ENCODE peak calls at places on chromosomes 1 and 21, in nine cellular contexts. N is Right ventricle myocardium superior; F is GM04503; Q is endothelial cell; M is heart right ventricle; O is type B pancreatic cell; U is GM19239; Z is stimulated activated CD4-positive, alpha-beta T cell treated with anti-CD3 and anti-CD28 coated beads, Interleukin-2, amount 100 ng/mL, for 48 hours; C is EL. W is an unnamed sample.

GRCh38 chr21:36166705-36167104 is 10.1 kb downstream of the DOP1B start:
- DNase-seq in N (no peak), F (no peak), Q (no peak), M (no peak), O (no peak), U (no peak), Z (no peak), C (no peak), W (no peak)

GRCh38 chr21:38351176-38351959 is 94.6 kb downstream of the KCNJ15 start:
- DNase-seq in N (peak; percentile 47), F (no peak), Q (no peak), M (no peak), O (no peak), U (no peak), Z (no peak), C (no peak), W (no peak)

GRCh38 chr1:224542783-224543440 is 73.2 kb upstream of the CNIH3 start:
- DNase-seq in N (no peak), F (peak; percentile 97), Q (no peak), M (no peak), O (no peak), U (no peak), Z (peak; percentile 13), C (peak; percentile 99), W (peak; percentile 89)

GRCh38 chr1:40073062-40073461 is 24.0 kb downstream of the PPT1 start:
- DNase-seq in N (no peak), F (no peak), Q (no peak), M (no peak), O (no peak), U (no peak), Z (no peak), C (no peak), W (no peak)

GRCh38 chr1:234998174-234998741 is 130.4 kb downstream of the TOMM20 start:
- DNase-seq in N (peak; percentile 80), F (no peak), Q (no peak), M (peak; percentile 72), O (no peak), U (no peak), Z (no peak), C (no peak), W (peak; percentile 58)

GRCh38 chr1:8396083-8396911 is 78.4 kb downstream of the SLC45A1 start:
- DNase-seq in N (no peak), F (peak; percentile 58), Q (no peak), M (no peak), O (no peak), U (no peak), Z (no peak), C (peak; percentile 81), W (no peak)

GRCh38 chr1:10932088-10932487 is 80.4 kb upstream of the TARDBP start:
- DNase-seq in N (no peak), F (no peak), Q (no peak), M (no peak), O (no peak), U (no peak), Z (no peak), C (no peak), W (no peak)

GRCh38 chr1:202571719-202572339 is 138.4 kb downstream of the SYT2 start:
- DNase-seq in N (no peak), F (no peak), Q (peak; percentile 42), M (no peak), O (no peak), U (peak; percentile 43), Z (peak; percentile 2), C (peak; percentile 45), W (peak; percentile 53)

GRCh38 chr1:66523502-66523901 is 10.5 kb upstream of the SGIP1 start:
- DNase-seq in N (no peak), F (no peak), Q (no peak), M (no peak), O (no peak), U (no peak), Z (no peak), C (peak; percentile 36), W (no peak)

GRCh38 chr21:37155216-37155615 is 82.2 kb downstream of the TTC3 start:
- DNase-seq in N (no peak), F (peak; percentile 39), Q (no peak), M (no peak), O (no peak), U (no peak), Z (no peak), C (peak; percentile 22), W (no peak)

GRCh38 chr1:200971428-200971903 is 52.0 kb downstream of the KIF21B start:
- DNase-seq in N (no peak), F (no peak), Q (no peak), M (no peak), O (no peak), U (no peak), Z (no peak), C (no peak), W (no peak)

GRCh38 chr1:44010935-44011610 is 19.7 kb downstream of the CCDC24 start:
- DNase-seq in N (no peak), F (no peak), Q (no peak), M (no peak), O (no peak), U (no peak), Z (no peak), C (no peak), W (no peak)

GRCh38 chr21:29904359-29905282 is 35.2 kb downstream of the GRIK1 start:
- DNase-seq in N (no peak), F (no peak), Q (no peak), M (no peak), O (no peak), U (no peak), Z (no peak), C (peak; percentile 1), W (no peak)

GRCh38 chr1:154420961-154421924 is 16.1 kb downstream of the IL6R start:
- DNase-seq in N (no peak), F (no peak), Q (no peak), M (no peak), O (no peak), U (no peak), Z (no peak), C (no peak), W (no peak)

GRCh38 chr1:7475691-7476090 is 295.4 kb upstream of the VAMP3 start:
- DNase-seq in N (no peak), F (no peak), Q (no peak), M (no peak), O (no peak), U (no peak), Z (no peak), C (no peak), W (no peak)

GRCh38 chr1:84253041-84253440 is 48.5 kb upstream of the SAMD13 start:
- DNase-seq in N (no peak), F (no peak), Q (no peak), M (no peak), O (no peak), U (no peak), Z (no peak), C (peak; percentile 65), W (no peak)

GRCh38 chr1:67748630-67749029 is 63.6 kb downstream of the GADD45A start:
- DNase-seq in N (no peak), F (no peak), Q (no peak), M (no peak), O (no peak), U (peak; percentile 36), Z (no peak), C (peak; percentile 76), W (peak; percentile 78)

GRCh38 chr1:20353836-20354235 is 63.2 kb downstream of the VWA5B1 start:
- DNase-seq in N (no peak), F (no peak), Q (no peak), M (no peak), O (no peak), U (no peak), Z (no peak), C (no peak), W (no peak)

W was measured in ACHN.